ENCODE peak calls at places on chromosomes 16 and 17, in four cellular contexts. I is GM23338, X is heart right ventricle, T is neural progenitor cell. U is an unnamed sample.

GRCh38 chr17:48052956-48053757 is 5.0 kb downstream of the NFE2L1 start:
- DNase-seq in T (no peak), I (peak; percentile 14), X (peak; percentile 82), U (peak; percentile 65)

GRCh38 chr17:16353702-16354174 is 469 bp upstream of the CENPV start:
- DNase-seq in I (no peak), T (no peak), X (no peak), U (no peak)

GRCh38 chr17:47720754-47721533 is 12.1 kb upstream of the TBX21 start:
- DNase-seq in X (no peak), T (peak; percentile 48), I (peak; percentile 81), U (peak; percentile 83)

GRCh38 chr17:21841839-21842238 is 149.5 kb downstream of the KCNJ18 start:
- DNase-seq in X (no peak), I (no peak), T (no peak), U (no peak)

GRCh38 chr16:56625140-56625942 is at the start of gene MT1E:
- DNase-seq in T (peak; percentile 71), I (peak; percentile 81), X (peak; percentile 85), U (peak; percentile 78)

GRCh38 chr17:66493283-66494019 is 191.0 kb downstream of the PRKCA start:
- DNase-seq in I (no peak), T (no peak), X (no peak), U (no peak)

GRCh38 chr17:41810659-41811548 is 845 bp downstream of the P3H4 start:
- DNase-seq in T (peak; percentile 55), X (no peak), I (peak; percentile 58), U (peak; percentile 85)

GRCh38 chr17:56292010-56292409 is 138.7 kb downstream of the ANKFN1 start:
- DNase-seq in X (no peak), I (no peak), T (no peak), U (no peak)

GRCh38 chr16:78605548-78606097 is 506.2 kb downstream of the WWOX start:
- DNase-seq in I (no peak), T (no peak), X (no peak), U (no peak)

GRCh38 chr17:75325827-75326586 is 36.8 kb upstream of the SLC25A19 start:
- DNase-seq in X (no peak), T (no peak), I (no peak), U (peak; percentile 66)
- H3K27ac ChIP-seq in X (peak overlapping the region; percentile 38), T (peak overlapping the region; percentile 45), I (peak overlapping the region; percentile 84), U (no peak overlapping the region)

GRCh38 chr16:81651758-81652718 is 127.1 kb upstream of the PLCG2 start:
- DNase-seq in T (peak; percentile 44), X (no peak), I (no peak), U (no peak)

GRCh38 chr16:81655474-81656162 is 123.5 kb upstream of the PLCG2 start:
- DNase-seq in I (no peak), T (no peak), X (no peak), U (no peak)

GRCh38 chr16:81654346-81654745 is 124.7 kb upstream of the PLCG2 start:
- DNase-seq in I (no peak), X (no peak), T (no peak), U (no peak)

GRCh38 chr16:81650982-81651562 is 128.0 kb upstream of the PLCG2 start:
- DNase-seq in T (peak; percentile 81), I (peak; percentile 55), X (peak; percentile 78), U (peak; percentile 78)

DNA sequence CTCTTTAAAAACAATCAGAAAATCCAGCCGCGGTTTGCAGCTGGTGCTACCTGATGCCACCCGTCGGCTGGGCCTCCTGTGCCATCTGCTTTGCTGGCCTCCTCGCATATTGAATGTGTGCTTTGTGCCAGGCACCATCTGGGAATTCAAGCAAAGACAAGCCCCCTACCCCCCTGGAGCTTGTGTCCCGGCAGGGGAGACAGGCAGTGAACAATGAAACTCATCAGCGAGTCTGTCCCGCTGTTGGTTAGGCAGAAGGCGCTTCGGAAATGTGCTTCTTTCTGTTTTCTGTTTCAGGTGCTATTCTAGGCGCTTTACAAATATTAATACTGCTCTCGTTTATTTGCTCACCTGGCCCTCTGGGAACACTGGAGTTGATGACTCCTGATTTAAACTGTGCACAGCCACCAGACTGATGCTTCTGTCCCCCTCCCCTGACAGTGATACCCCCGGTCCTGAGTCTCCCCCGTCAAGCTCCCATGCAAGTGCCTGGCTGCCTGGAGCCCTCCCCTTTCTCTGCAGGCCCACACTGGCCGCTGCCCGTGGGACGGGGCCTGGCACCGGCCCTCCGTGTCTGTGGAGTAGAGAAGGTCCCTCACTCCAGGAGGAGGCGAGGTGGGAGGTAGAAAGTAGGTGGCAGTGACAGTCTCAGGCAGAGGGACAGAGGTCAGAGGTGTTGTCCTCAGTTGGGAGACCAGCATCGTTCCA is 126.1 kb upstream of the PLCG2 start:
- DNase-seq in X (no peak), T (peak; percentile 68), I (peak; percentile 45), U (peak; percentile 57)
- TF ChIP-seq CTCF in X (no peak), T (no peak), I (no peak), U (no peak)

GRCh38 chr16:68790130-68790761 is 53.1 kb upstream of the TANGO6 start:
- DNase-seq in X (no peak), T (peak; percentile 20), I (peak; percentile 52), U (peak; percentile 67)
- H3K27ac ChIP-seq in X (no peak overlapping the region), T (peak overlapping the region; percentile 9), I (peak overlapping the region; percentile 99), U (peak overlapping the region; percentile 3)

GRCh38 chr16:1447965-1448364 is 3.6 kb upstream of the CCDC154 start:
- DNase-seq in X (no peak), T (no peak), I (no peak), U (no peak)
- TF ChIP-seq CTCF in X (no peak), T (no peak), I (no peak), U (no peak)

GRCh38 chr17:83093506-83093905 is 14.1 kb downstream of the METRNL start:
- DNase-seq in X (no peak), I (no peak), T (no peak), U (no peak)

GRCh38 chr17:83090424-83091256 is 11.2 kb downstream of the METRNL start:
- DNase-seq in T (no peak), I (no peak), X (no peak), U (no peak)

GRCh38 chr17:83092931-83093330 is 13.5 kb downstream of the METRNL start:
- DNase-seq in I (no peak), X (no peak), T (no peak), U (no peak)

GRCh38 chr17:83091257-83092141 is 12.1 kb downstream of the METRNL start:
- DNase-seq in X (no peak), I (no peak), T (no peak), U (no peak)

DNA sequence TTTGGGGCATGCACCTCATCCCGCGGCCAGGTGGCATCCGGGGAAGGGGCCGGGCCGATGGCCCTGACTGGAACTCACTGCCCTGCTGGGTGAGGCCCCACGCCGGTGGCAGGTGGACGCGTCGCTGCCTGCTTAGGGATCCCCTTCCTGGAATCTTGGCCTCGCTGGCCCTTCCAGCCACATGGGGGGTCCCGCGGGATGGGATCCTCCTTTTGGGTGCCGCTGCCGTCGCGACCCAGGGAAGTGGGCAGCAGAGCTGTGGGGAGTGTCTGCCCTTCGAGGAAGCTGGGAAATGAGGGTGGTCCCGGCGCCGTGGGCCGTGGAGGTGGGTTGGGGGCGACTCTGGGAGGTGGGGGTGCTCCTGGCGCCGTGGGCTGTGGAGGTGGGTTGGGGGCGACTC is 12.8 kb downstream of the METRNL start:
- DNase-seq in X (no peak), T (no peak), I (no peak), U (no peak)
- H3K27ac ChIP-seq in X (peak overlapping the region; percentile 41), T (no peak overlapping the region), I (no peak overlapping the region), U (no peak overlapping the region)

DNA sequence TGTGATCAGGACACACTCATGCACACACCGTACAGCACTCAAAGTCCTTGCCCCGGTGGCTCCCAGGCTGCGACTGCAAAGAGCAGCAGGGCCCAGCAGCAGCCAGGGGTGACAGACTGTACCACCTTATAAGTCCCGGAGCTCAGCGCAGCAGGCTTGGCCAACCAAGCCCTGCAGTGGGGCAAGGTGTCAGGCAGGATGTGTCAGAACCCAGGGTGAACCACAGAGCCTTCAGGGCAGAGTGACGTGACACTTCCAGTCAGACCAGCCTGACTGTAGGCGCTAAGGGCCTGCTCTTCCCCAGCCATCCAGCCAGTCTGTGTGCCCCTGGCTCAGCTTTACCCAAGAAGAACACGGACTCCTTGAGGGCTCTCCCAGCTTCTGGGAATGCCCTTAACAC is 204.1 kb downstream of the COPRS start:
- DNase-seq in X (peak; percentile 12), T (no peak), I (no peak), U (peak; percentile 58)
- TF ChIP-seq CTCF in X (no peak), T (no peak), I (no peak), U (no peak)

GRCh38 chr16:37511-37910 is 15.9 kb downstream of the POLR3K start:
- DNase-seq in I (peak; percentile 0), X (no peak), T (no peak), U (no peak)

GRCh38 chr16:41439-42068 is 11.9 kb downstream of the POLR3K start:
- DNase-seq in T (no peak), X (no peak), I (no peak), U (no peak)

GRCh38 chr16:36336-36984 is 16.9 kb downstream of the POLR3K start:
- DNase-seq in X (no peak), T (no peak), I (peak; percentile 0), U (no peak)

GRCh38 chr16:42069-42457 is 11.3 kb downstream of the POLR3K start:
- DNase-seq in T (no peak), X (no peak), I (no peak), U (no peak)

DNA sequence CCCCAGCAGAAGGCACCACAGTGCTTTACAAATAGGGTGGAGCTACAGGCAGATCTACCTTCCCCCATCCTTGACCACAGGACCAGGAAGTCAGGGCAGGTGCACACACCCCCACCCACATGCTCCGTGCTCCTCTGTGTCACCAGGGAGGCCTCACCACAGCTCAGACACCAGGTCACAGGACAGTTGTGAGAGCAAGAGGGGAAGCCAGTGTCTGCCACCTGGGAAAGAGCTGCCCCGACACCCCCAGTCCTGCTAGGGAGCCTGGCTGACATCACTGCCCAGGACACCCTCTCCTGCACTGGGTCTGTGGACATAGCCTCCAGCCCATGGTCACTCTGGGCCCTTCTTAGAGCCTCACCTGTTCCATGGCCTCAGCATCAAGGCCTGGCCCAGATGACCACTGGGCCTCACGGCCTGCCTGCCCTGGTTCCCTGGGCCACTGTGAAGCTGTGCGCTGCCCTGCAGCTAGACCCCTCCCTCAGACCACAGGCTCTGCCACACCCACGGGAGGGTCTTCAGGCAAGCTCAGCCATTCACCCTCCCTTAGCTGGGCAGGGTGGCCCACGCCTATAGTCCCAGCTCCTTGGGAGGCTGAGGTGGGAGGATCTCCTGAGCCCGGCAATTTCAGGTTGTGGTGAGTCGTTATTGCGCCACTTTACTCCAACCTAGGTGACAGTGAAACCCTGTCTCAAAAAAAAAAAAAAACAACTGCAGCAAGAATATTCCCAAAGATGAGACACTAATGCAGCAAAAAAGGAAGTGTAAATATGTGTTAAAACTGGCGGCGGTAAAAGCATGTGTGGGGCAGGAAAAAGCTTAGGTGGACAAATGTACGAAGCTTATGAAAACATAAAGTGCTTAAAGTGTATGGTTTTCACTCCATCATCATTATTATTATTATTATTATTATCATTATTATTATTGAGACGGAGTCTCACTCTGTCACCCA is 14.2 kb downstream of the POLR3K start:
- DNase-seq in X (no peak), I (no peak), T (no peak), U (no peak)
- H3K27ac ChIP-seq in X (no peak overlapping the region), I (no peak overlapping the region), T (no peak overlapping the region), U (no peak overlapping the region)

U was measured in endodermal cell.